ENCODE peak calls at places on chromosome 9, in ten cellular contexts. Q is activated CD8-positive, alpha-beta T cell treated with anti-CD3 and anti-CD28 coated beads for 36 hours; I is mesothelial cell of epicardium; D is endothelial cell of umbilical vein; R is GM13977; E is lower leg skin; Y is choroid plexus epithelial cell; Z is Peyer's patch; T is AG04450; A is neural progenitor cell. P is an unnamed sample.

GRCh38 chr9:138061631-138062030 is 184.0 kb downstream of the CACNA1B start:
- DNase-seq in I (no peak), A (no peak), E (no peak), Z (peak; percentile 5), Y (no peak), D (no peak), R (no peak), T (no peak), Q (no peak), P (no peak)

GRCh38 chr9:83936523-83936922 is 15.3 kb upstream of the KIF27 start:
- DNase-seq in I (no peak), A (no peak), T (no peak), Q (no peak), Z (no peak), R (no peak), E (no peak), D (no peak), Y (peak; percentile 19), P (no peak)

GRCh38 chr9:126499005-126499910 is 114.5 kb upstream of the LMX1B start:
- DNase-seq in R (peak; percentile 74), Q (peak; percentile 39), T (no peak), E (no peak), D (peak; percentile 48), A (peak; percentile 84), Y (peak; percentile 48), I (peak; percentile 73), Z (peak; percentile 65), P (peak; percentile 36)

GRCh38 chr9:131566158-131566557 is 20.8 kb downstream of the PRRT1B start:
- DNase-seq in T (no peak), E (no peak), Q (no peak), A (no peak), Z (no peak), I (no peak), R (no peak), Y (no peak), D (no peak), P (no peak)

GRCh38 chr9:72305102-72305546 is 59.9 kb downstream of the ZFAND5 start:
- DNase-seq in E (peak; percentile 89), Q (no peak), R (no peak), Y (peak; percentile 98), A (peak; percentile 29), Z (peak; percentile 82), D (peak; percentile 95), T (no peak), I (peak; percentile 40), P (peak; percentile 64)

GRCh38 chr9:127837346-127837745 is 17.1 kb downstream of the ENG start:
- DNase-seq in D (no peak), Y (peak; percentile 39), Z (no peak), I (no peak), A (no peak), T (no peak), Q (no peak), R (no peak), E (no peak), P (no peak)

GRCh38 chr9:15735083-15735974 is 182.5 kb downstream of the CCDC171 start:
- DNase-seq in R (no peak), Y (peak; percentile 95), E (peak; percentile 35), Z (no peak), D (peak; percentile 84), I (no peak), Q (no peak), A (no peak), T (peak; percentile 79), P (peak; percentile 92)

GRCh38 chr9:137988701-137989100 is 111.1 kb downstream of the CACNA1B start:
- DNase-seq in A (no peak), R (no peak), Q (no peak), E (no peak), Y (no peak), D (no peak), T (no peak), Z (no peak), I (no peak), P (no peak)

GRCh38 chr9:5838884-5839571 is 6.1 kb upstream of the ERMP1 start:
- DNase-seq in R (no peak), I (no peak), A (no peak), Y (peak; percentile 55), Z (peak; percentile 52), T (no peak), Q (no peak), D (peak; percentile 55), E (no peak), P (peak; percentile 90)

GRCh38 chr9:122016309-122016708 is 76.8 kb downstream of the TTLL11 start:
- DNase-seq in Z (no peak), I (no peak), Q (no peak), D (peak; percentile 53), E (no peak), Y (no peak), A (no peak), R (no peak), T (no peak), P (no peak)

GRCh38 chr9:36893148-36893547 is 140.9 kb downstream of the PAX5 start:
- DNase-seq in Z (peak; percentile 13), T (no peak), E (no peak), Y (no peak), I (no peak), R (no peak), D (no peak), A (no peak), Q (no peak), P (no peak)

GRCh38 chr9:136829981-136830885 is 12.0 kb upstream of the AJM1 start:
- DNase-seq in Y (no peak), I (no peak), R (no peak), A (no peak), Z (no peak), E (no peak), Q (no peak), T (no peak), D (no peak), P (no peak)

GRCh38 chr9:128845186-128845931 is 15.8 kb upstream of the SPOUT1 start:
- DNase-seq in E (peak; percentile 54), R (no peak), Q (no peak), Y (peak; percentile 28), D (no peak), Z (no peak), T (no peak), A (peak; percentile 12), I (no peak), P (peak; percentile 92)

GRCh38 chr9:134935056-134936020 is 17.6 kb upstream of the FCN1 start:
- DNase-seq in E (no peak), Y (no peak), T (no peak), I (no peak), D (no peak), Q (no peak), Z (no peak), R (no peak), A (peak; percentile 80), P (no peak)

GRCh38 chr9:81628897-81629296 is 60.5 kb downstream of the TLE1 start:
- DNase-seq in D (no peak), Z (no peak), Y (no peak), I (no peak), E (no peak), A (no peak), R (no peak), Q (no peak), T (no peak), P (peak; percentile 37)

GRCh38 chr9:93305497-93306020 is 121.6 kb downstream of the WNK2 start:
- DNase-seq in Q (no peak), R (no peak), Z (peak; percentile 46), D (no peak), T (no peak), Y (no peak), I (no peak), E (no peak), A (no peak), P (no peak)

DNA sequence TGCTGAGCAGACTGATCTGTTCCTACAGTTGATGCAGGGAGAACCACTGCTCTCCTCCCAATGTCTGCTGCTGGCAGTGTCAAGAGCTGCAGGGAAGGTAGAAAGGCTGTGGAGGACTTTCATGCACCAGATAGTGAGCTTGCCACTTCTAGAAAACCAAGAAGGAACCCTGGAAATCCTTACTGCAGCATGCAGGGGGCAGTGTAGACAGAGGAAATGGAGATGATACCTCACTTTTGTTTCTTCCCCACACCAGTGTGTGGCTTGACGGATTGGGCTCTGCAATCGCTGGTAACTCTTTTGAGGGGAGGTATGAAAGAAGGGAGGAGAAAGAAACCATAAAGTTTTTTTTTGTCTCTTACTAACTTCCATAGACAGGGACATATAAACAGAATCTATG is 480.7 kb downstream of the DMAC1 start:
- DNase-seq in A (no peak), Y (peak; percentile 22), Q (no peak), I (no peak), Z (no peak), T (no peak), D (no peak), E (no peak), R (no peak), P (no peak)
- TF ChIP-seq CTCF in A (no peak), Y (peak; percentile 40), Q (peak; percentile 21), I (no peak), Z (no peak), T (no peak), D (no peak), E (no peak), R (no peak), P (no peak)

GRCh38 chr9:90019596-90019995 is 414.8 kb downstream of the GADD45G start:
- DNase-seq in Z (no peak), E (no peak), Q (no peak), R (no peak), D (no peak), Y (no peak), A (no peak), I (no peak), T (no peak), P (no peak)
- TF ChIP-seq CTCF in Z (no peak), E (no peak), Q (no peak), R (no peak), D (no peak), Y (no peak), A (no peak), I (no peak), T (no peak), P (no peak)

DNA sequence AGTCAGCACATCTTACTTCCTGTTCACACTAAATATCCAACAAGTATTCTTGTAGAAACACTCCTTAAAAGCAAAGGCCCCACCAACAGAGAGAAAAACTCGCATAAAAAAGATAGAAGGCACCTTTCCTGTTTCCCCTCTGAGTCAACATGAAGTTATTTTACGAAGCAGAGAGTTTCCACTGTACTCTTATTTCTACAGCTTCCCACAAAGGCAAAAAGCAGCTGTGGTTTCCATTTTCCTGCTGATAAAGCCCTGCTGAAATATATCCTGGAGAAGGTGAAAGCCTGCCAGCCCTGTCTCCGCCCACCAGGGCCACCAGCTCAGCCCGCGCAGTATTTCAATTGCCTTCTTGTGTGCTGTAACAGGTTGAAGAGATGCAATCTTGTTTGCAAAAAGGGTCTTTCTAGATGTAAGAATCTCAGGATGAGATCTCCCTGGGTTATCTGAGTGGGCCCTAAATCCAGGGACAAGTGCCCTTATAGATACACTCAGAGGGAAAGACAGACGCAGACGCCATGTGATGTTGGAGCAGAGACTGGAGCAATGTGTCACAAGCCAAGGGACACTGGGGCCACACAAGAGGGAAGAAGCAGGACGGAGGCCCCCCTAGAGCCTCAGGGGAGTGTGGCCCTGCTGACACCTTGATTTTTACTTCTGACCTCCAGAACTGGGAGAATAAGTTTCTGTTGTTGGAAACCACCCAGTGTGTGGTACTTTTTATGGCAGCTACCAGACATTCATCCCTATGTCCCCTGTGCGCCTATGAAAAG is 19.9 kb downstream of the SEMA4D start:
- DNase-seq in Z (peak; percentile 47), Y (peak; percentile 72), Q (peak; percentile 75), A (no peak), T (no peak), D (peak; percentile 95), I (no peak), E (no peak), R (no peak), P (no peak)
- TF ChIP-seq CTCF in Z (peak; percentile 12), Y (no peak), Q (no peak), A (no peak), T (no peak), D (peak; percentile 5), I (no peak), E (no peak), R (no peak), P (no peak)

GRCh38 chr9:42852133-42852532 is 668.7 kb downstream of the SPATA31A6 start:
- DNase-seq in I (peak; percentile 48), A (peak; percentile 62), Q (peak; percentile 10), D (no peak), E (peak; percentile 21), Y (peak; percentile 65), T (no peak), R (no peak), Z (peak; percentile 44), P (peak; percentile 86)
- TF ChIP-seq CTCF in I (no peak), A (peak; percentile 10), Q (no peak), D (no peak), E (no peak), Y (peak; percentile 33), T (no peak), R (no peak), Z (no peak), P (no peak)

P was measured in epithelial cell of esophagus.